ENCODE peak calls at places on chromosomes 6 and 20, in ten cellular contexts. K is right lobe of liver, A is adrenal gland, H is psoas muscle, S is ascending aorta, M is kidney epithelial cell, I is tibial artery, R is cardiac fibroblast, U is mammary epithelial cell, G is foreskin fibroblast. W is an unnamed sample.

GRCh38 chr6:21305827-21306469 is 287.6 kb upstream of the SOX4 start:
- DNase-seq in G (peak; percentile 15), U (peak; percentile 40), M (peak; percentile 21), S (no peak), A (no peak), I (no peak), H (no peak), K (no peak), R (peak; percentile 54), W (peak; percentile 71)

GRCh38 chr6:19024737-19025136 is 637.6 kb downstream of the RNF144B start:
- DNase-seq in G (no peak), K (no peak), U (peak; percentile 37), A (no peak), M (peak; percentile 9), I (no peak), H (no peak), S (peak; percentile 63), R (peak; percentile 51), W (peak; percentile 36)

GRCh38 chr6:122676688-122677087 is 66.5 kb downstream of the PKIB start:
- DNase-seq in M (no peak), H (no peak), A (no peak), U (no peak), S (no peak), G (no peak), I (no peak), R (no peak), K (no peak), W (no peak)

GRCh38 chr6:126170875-126171489 is 168.9 kb upstream of the CENPW start:
- DNase-seq in S (no peak), M (no peak), U (peak; percentile 14), R (peak; percentile 64), A (no peak), H (no peak), G (no peak), I (no peak), K (no peak), W (peak; percentile 38)

GRCh38 chr6:42010185-42010872 is 40.0 kb upstream of the TAF8 start:
- DNase-seq in M (no peak), K (peak; percentile 40), R (peak; percentile 9), A (no peak), U (no peak), S (no peak), H (no peak), I (no peak), G (no peak), W (no peak)

GRCh38 chr6:6176829-6177228 is 143.6 kb downstream of the F13A1 start:
- DNase-seq in M (no peak), I (no peak), K (no peak), A (no peak), R (no peak), H (no peak), G (no peak), S (no peak), U (no peak), W (no peak)

GRCh38 chr20:57231161-57231560 is 35.3 kb downstream of the BMP7 start:
- DNase-seq in I (no peak), A (no peak), M (no peak), R (no peak), U (no peak), H (no peak), K (no peak), S (no peak), G (no peak), W (no peak)

GRCh38 chr6:114955363-114955762 is 612.5 kb upstream of the HS3ST5 start:
- DNase-seq in G (no peak), H (no peak), U (no peak), S (no peak), M (no peak), K (no peak), R (no peak), A (no peak), I (no peak), W (no peak)

GRCh38 chr6:85449388-85449817 is 480 bp upstream of the NT5E start:
- DNase-seq in K (no peak), M (no peak), H (peak; percentile 33), S (no peak), R (peak; percentile 84), A (no peak), U (peak; percentile 80), G (peak; percentile 87), I (no peak), W (peak; percentile 86)

GRCh38 chr20:33518071-33518470 is 28.2 kb downstream of the CBFA2T2 start:
- DNase-seq in G (peak; percentile 28), H (no peak), M (peak; percentile 82), S (no peak), I (no peak), A (no peak), U (peak; percentile 73), K (no peak), R (peak; percentile 68), W (peak; percentile 72)

GRCh38 chr6:37137881-37138568 is 31.9 kb upstream of the PIM1 start:
- DNase-seq in R (peak; percentile 81), M (no peak), I (no peak), G (peak; percentile 44), S (no peak), K (no peak), U (no peak), A (no peak), H (no peak), W (peak; percentile 89)

GRCh38 chr6:147341486-147341885 is 137.3 kb downstream of the STXBP5 start:
- DNase-seq in A (no peak), S (no peak), I (no peak), M (peak; percentile 10), U (no peak), G (no peak), H (no peak), R (no peak), K (no peak), W (no peak)

GRCh38 chr6:32074996-32075532 is 34.1 kb downstream of the TNXB start:
- DNase-seq in R (no peak), M (no peak), G (no peak), A (no peak), I (no peak), H (no peak), K (no peak), U (no peak), S (no peak), W (peak; percentile 20)

GRCh38 chr6:15299430-15300131 is 53.7 kb downstream of the JARID2 start:
- DNase-seq in S (no peak), K (no peak), H (peak; percentile 35), A (no peak), I (peak; percentile 72), M (no peak), R (peak; percentile 57), U (no peak), G (no peak), W (no peak)

GRCh38 chr6:109036588-109037320 is 57.9 kb downstream of the SESN1 start:
- DNase-seq in I (no peak), M (no peak), K (no peak), G (no peak), S (no peak), R (no peak), U (no peak), H (no peak), A (no peak), W (no peak)

GRCh38 chr20:313948-314347 is 11.4 kb upstream of the SOX12 start:
- DNase-seq in R (peak; percentile 90), S (no peak), U (peak; percentile 85), I (no peak), A (no peak), G (peak; percentile 57), M (no peak), H (no peak), K (no peak), W (peak; percentile 80)

GRCh38 chr20:3681352-3681930 is 369 bp downstream of the ADAM33 start:
- DNase-seq in U (no peak), G (no peak), K (no peak), M (no peak), S (no peak), H (no peak), A (no peak), R (no peak), I (no peak), W (no peak)

DNA sequence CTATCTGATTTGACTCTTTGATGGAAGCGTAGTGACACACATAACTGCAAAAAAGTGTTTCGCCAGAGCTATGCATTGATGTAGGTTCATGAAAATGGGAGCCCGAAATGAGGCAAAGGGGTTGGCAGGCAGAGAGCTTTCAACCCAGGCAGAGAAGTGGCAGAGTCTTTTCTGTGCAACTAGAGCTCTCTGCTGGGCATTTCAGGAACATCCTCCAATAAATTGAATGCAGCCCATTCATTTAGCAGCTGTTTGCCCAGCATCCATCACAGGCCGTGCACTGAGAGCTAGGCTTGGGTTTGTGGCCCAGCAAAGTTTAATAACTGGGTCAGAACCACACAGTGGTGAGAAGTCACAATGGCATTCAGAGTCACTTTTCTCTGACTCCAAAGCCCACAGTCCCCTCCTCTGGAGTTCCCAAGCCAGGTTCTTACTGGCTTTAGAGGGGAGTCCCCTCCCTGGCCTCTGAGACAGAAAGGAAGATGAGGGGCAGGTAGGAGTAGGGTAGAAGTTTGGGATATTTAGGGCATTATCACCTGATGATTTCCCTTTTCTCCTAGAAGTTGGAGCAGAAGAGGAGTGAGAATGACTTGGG is 31.8 kb upstream of the ELMO2 start:
- DNase-seq in H (no peak), S (no peak), R (peak; percentile 52), A (no peak), M (no peak), U (peak; percentile 31), G (peak; percentile 36), K (no peak), I (no peak), W (peak; percentile 48)
- TF ChIP-seq CTCF in H (no peak), S (no peak), R (peak; percentile 30), A (no peak), M (peak; percentile 3), U (peak; percentile 39), G (peak; percentile 38), K (no peak), I (no peak), W (peak; percentile 44)

GRCh38 chr6:119643866-119644265 is 294.3 kb upstream of the MAN1A1 start:
- DNase-seq in S (no peak), R (no peak), I (no peak), K (no peak), H (no peak), M (no peak), A (no peak), U (no peak), G (no peak), W (no peak)
- H3K4me3 ChIP-seq in S (no peak overlapping the region), R (no peak overlapping the region), I (no peak overlapping the region), K (no peak overlapping the region), H (no peak overlapping the region), M (no peak overlapping the region), A (no peak overlapping the region), U (no peak overlapping the region), G (no peak overlapping the region), W (no peak overlapping the region)

DNA sequence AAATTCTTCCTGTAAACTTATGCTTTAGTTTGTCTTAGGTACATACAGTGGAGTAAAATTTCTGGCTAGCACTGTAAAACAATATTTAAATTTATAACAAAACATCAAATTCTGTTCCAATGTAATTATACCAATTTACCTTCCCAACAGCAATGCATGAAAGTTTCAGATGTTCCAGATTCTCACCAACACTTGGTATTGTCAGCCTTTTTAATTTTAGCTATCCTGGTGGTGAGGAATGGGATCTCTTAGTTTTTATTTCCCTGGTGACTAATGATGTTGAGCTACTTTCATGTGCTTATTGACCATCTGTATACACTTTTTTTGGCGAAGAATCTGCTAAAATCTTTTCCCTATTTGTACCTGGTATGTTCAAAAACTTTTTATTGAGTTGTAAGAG is 76.1 kb upstream of the PHACTR1 start:
- DNase-seq in G (no peak), I (no peak), A (no peak), R (no peak), H (no peak), K (no peak), S (no peak), U (no peak), M (no peak), W (no peak)
- TF ChIP-seq CTCF in G (no peak), I (no peak), A (no peak), R (no peak), H (no peak), K (no peak), S (no peak), U (no peak), M (no peak), W (no peak)

GRCh38 chr6:150573041-150573681 is 26.5 kb upstream of the PLEKHG1 start:
- DNase-seq in I (no peak), K (peak; percentile 96), S (no peak), M (no peak), G (no peak), H (no peak), U (no peak), R (no peak), A (no peak), W (no peak)
- H3K4me3 ChIP-seq in I (no peak overlapping the region), K (no peak overlapping the region), S (no peak overlapping the region), M (no peak overlapping the region), G (no peak overlapping the region), H (no peak overlapping the region), U (no peak overlapping the region), R (no peak overlapping the region), A (no peak overlapping the region), W (no peak overlapping the region)